ENCODE peak calls at places on chromosomes 16 and 17, in five cellular contexts. A is nephron progenitor cell, H is GM10248, K is transverse colon, J is endothelial cell. G is an unnamed sample.

GRCh38 chr17:81566461-81567126 is 14.4 kb upstream of the FAAP100 start:
- DNase-seq in A (no peak), H (no peak), K (peak), J (peak), G (peak)

GRCh38 chr16:48444574-48444973 is 59.4 kb upstream of the SIAH1 start:
- DNase-seq in A (no peak), H (no peak), K (no peak), J (no peak), G (no peak)

GRCh38 chr17:334974-335481 is 17.6 kb downstream of the RPH3AL start:
- DNase-seq in A (no peak), H (no peak), K (no peak), J (no peak), G (no peak)

GRCh38 chr17:80106176-80106575 is 4.8 kb downstream of the GAA start:
- DNase-seq in A (no peak), H (no peak), K (no peak), J (no peak), G (no peak)

GRCh38 chr17:37276475-37276874 is 99.3 kb upstream of the C17orf78 start:
- DNase-seq in A (no peak), H (no peak), K (no peak), J (no peak), G (no peak)

GRCh38 chr17:7922499-7923289 is 6.6 kb upstream of the RNF227 start:
- DNase-seq in A (peak), H (peak), K (peak), J (peak), G (no peak)

GRCh38 chr17:58575511-58575910 is 61.1 kb upstream of the MTMR4 start:
- DNase-seq in A (no peak), H (no peak), K (no peak), J (no peak), G (no peak)

GRCh38 chr17:44898768-44899073 is 524 bp downstream of the EFTUD2 start:
- DNase-seq in A (no peak), H (no peak), K (no peak), J (no peak), G (peak)

GRCh38 chr16:715448-716249 is 731 bp downstream of the METRN start:
- DNase-seq in A (peak), H (no peak), K (no peak), J (no peak), G (peak)

GRCh38 chr17:82835766-82836512 is 3.9 kb downstream of the ZNF750 start:
- DNase-seq in A (peak), H (no peak), K (no peak), J (no peak), G (no peak)

GRCh38 chr17:10754109-10754508 is 24.3 kb upstream of the TMEM220 start:
- DNase-seq in A (peak), H (peak), K (peak), J (no peak), G (peak)

GRCh38 chr16:24539850-24540484 is 601 bp downstream of the RBBP6 start:
- DNase-seq in A (peak), H (no peak), K (peak), J (peak), G (no peak)

GRCh38 chr17:19724501-19725420 is 8.4 kb upstream of the SLC47A2 start:
- DNase-seq in A (no peak), H (no peak), K (peak), J (no peak), G (peak)

GRCh38 chr16:47721016-47721673 is 260.0 kb downstream of the PHKB start:
- DNase-seq in A (no peak), H (no peak), K (no peak), J (no peak), G (no peak)